ENCODE peak calls at places on chromosome 16, in ten cellular contexts. A is left cardiac atrium, O is iPS-NIHi11, M is DND-41, Y is amniotic stem cell, R is GM20000, P is Calu3, Z is EL, S is posterior cingulate gyrus, I is HCT116. X is an unnamed sample.

GRCh38 chr16:22253272-22253671 is 43.9 kb upstream of the POLR3E start:
- DNase-seq in A (no peak), O (no peak), M (no peak), Y (no peak), R (no peak), P (no peak), Z (no peak), S (no peak), I (no peak), X (no peak)

GRCh38 chr16:28845173-28846079 is 722 bp downstream of the TUFM start:
- DNase-seq in A (no peak), O (peak; percentile 45), M (peak; percentile 48), Y (no peak), R (no peak), P (peak; percentile 59), Z (peak; percentile 40), S (no peak), I (peak; percentile 53), X (peak; percentile 70)

GRCh38 chr16:69036399-69037091 is 68.9 kb upstream of the HAS3 start:
- DNase-seq in A (no peak), O (no peak), M (no peak), Y (no peak), R (no peak), P (peak; percentile 36), Z (no peak), S (no peak), I (no peak), X (no peak)

GRCh38 chr16:56576585-56577299 is 11.9 kb downstream of the MT4 start:
- DNase-seq in A (peak; percentile 74), O (peak; percentile 82), M (peak; percentile 72), Y (peak; percentile 9), R (peak; percentile 86), P (peak; percentile 90), Z (peak; percentile 74), S (peak; percentile 57), I (peak; percentile 72), X (peak; percentile 86)

GRCh38 chr16:20611975-20612471 is 35.9 kb upstream of the ACSM2B start:
- DNase-seq in A (peak; percentile 71), O (no peak), M (no peak), Y (no peak), R (no peak), P (no peak), Z (no peak), S (peak; percentile 26), I (no peak), X (no peak)

GRCh38 chr16:55021595-55022475 is 91.2 kb downstream of the IRX5 start:
- DNase-seq in A (no peak), O (no peak), M (peak; percentile 46), Y (no peak), R (no peak), P (peak; percentile 40), Z (peak; percentile 57), S (no peak), I (peak; percentile 67), X (peak; percentile 5)

GRCh38 chr16:53080345-53081031 is 25.7 kb downstream of the CHD9 start:
- DNase-seq in A (peak; percentile 77), O (peak; percentile 47), M (no peak), Y (peak; percentile 73), R (no peak), P (no peak), Z (peak; percentile 94), S (no peak), I (no peak), X (no peak)

GRCh38 chr16:11251525-11252481 is 4.2 kb downstream of the SOCS1 start:
- DNase-seq in A (no peak), O (no peak), M (peak; percentile 79), Y (no peak), R (peak; percentile 71), P (no peak), Z (no peak), S (no peak), I (no peak), X (peak; percentile 77)

GRCh38 chr16:53159781-53160436 is 105.1 kb downstream of the CHD9 start:
- DNase-seq in A (no peak), O (peak; percentile 39), M (peak; percentile 37), Y (peak; percentile 29), R (peak; percentile 38), P (peak; percentile 15), Z (peak; percentile 60), S (no peak), I (peak; percentile 26), X (peak; percentile 71)

GRCh38 chr16:78957328-78958100 is 643.0 kb downstream of the MAF start:
- DNase-seq in A (no peak), O (no peak), M (no peak), Y (no peak), R (no peak), P (no peak), Z (no peak), S (peak; percentile 25), I (no peak), X (peak; percentile 6)

GRCh38 chr16:85364323-85365040 is 248.6 kb upstream of the GSE1 start:
- DNase-seq in A (no peak), O (no peak), M (no peak), Y (peak; percentile 52), R (no peak), P (no peak), Z (no peak), S (no peak), I (no peak), X (no peak)